ENCODE peak calls at places on chromosomes 2 and 18, in eight cellular contexts. V, P, S, R, O, Q, J and N are unnamed samples.

GRCh38 chr18:3799515-3799914 is 349.5 kb downstream of the TGIF1 start:
- DNase-seq in R (no peak), O (no peak), J (no peak), V (no peak), Q (no peak), P (no peak), S (no peak), N (no peak)

GRCh38 chr2:197079832-197080555 is 153.5 kb upstream of the PGAP1 start:
- DNase-seq in J (no peak), R (no peak), V (no peak), P (peak; percentile 27), S (no peak), Q (no peak), O (no peak), N (no peak)

GRCh38 chr18:35511428-35511827 is 13.7 kb upstream of the INO80C start:
- DNase-seq in P (no peak), O (no peak), S (peak; percentile 21), J (peak; percentile 48), R (no peak), Q (no peak), V (no peak), N (no peak)

GRCh38 chr18:28065031-28065792 is 111.7 kb downstream of the CDH2 start:
- DNase-seq in V (no peak), S (no peak), R (no peak), P (no peak), Q (peak; percentile 16), O (peak; percentile 81), J (no peak), N (no peak)

GRCh38 chr2:138814123-138814883 is 34.1 kb upstream of the NXPH2 start:
- DNase-seq in V (no peak), R (no peak), O (no peak), S (peak; percentile 61), Q (no peak), J (no peak), P (no peak), N (no peak)

GRCh38 chr2:47867205-47867604 is 39.1 kb downstream of the FBXO11 start:
- DNase-seq in P (peak; percentile 57), V (no peak), Q (no peak), J (no peak), S (no peak), R (no peak), O (peak; percentile 39), N (no peak)

GRCh38 chr2:8333177-8333831 is 348.6 kb upstream of the ID2 start:
- DNase-seq in S (peak; percentile 10), O (no peak), J (no peak), Q (no peak), V (no peak), R (no peak), P (no peak), N (no peak)

GRCh38 chr2:159052157-159052561 is 83.7 kb downstream of the TANC1 start:
- DNase-seq in J (no peak), Q (no peak), V (no peak), O (no peak), P (no peak), S (no peak), R (no peak), N (no peak)

GRCh38 chr2:43462866-43463641 is 132.8 kb downstream of the THADA start:
- DNase-seq in R (no peak), Q (no peak), O (no peak), P (no peak), V (no peak), S (no peak), J (no peak), N (no peak)

DNA sequence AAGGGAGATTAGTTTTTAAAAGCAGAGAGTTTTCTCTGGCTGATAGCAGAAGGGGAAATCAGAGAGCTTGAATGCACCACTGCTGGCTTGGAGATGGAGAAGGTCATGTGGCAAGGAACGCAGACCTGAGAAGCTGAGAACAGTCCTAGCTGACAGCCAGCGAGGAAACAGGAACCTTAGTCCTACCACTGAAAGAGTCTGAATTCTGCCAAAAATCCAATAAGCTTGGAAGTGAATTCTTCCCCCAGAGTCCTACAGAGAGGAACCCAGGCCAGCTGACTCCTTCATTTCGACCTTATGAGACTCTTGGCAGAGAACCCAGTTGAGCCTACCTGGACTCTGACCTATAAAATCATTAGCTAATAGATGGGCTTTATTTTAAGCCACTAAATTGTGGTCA is 371.9 kb upstream of the TNP1 start:
- DNase-seq in J (no peak), S (no peak), P (no peak), O (no peak), V (no peak), R (no peak), Q (no peak), N (no peak)
- TF ChIP-seq CTCF in J (no peak), S (no peak), P (no peak), O (no peak), V (no peak), R (no peak), Q (no peak), N (no peak)

GRCh38 chr18:47883771-47884413 is 46.6 kb downstream of the SMAD2 start:
- DNase-seq in J (no peak), S (no peak), R (no peak), P (peak; percentile 25), Q (no peak), V (no peak), O (no peak), N (no peak)
- H3K4me3 ChIP-seq in J (no peak overlapping the region), S (no peak overlapping the region), R (no peak overlapping the region), P (no peak overlapping the region), Q (no peak overlapping the region), V (no peak overlapping the region), O (no peak overlapping the region), N (no peak overlapping the region)

GRCh38 chr18:75066936-75067335 is 142.0 kb downstream of the PTGR3 start:
- DNase-seq in P (no peak), V (no peak), R (no peak), S (no peak), O (no peak), Q (no peak), J (no peak), N (no peak)
- TF ChIP-seq CTCF in P (no peak), V (no peak), R (no peak), S (no peak), O (no peak), Q (no peak), J (no peak), N (no peak)

DNA sequence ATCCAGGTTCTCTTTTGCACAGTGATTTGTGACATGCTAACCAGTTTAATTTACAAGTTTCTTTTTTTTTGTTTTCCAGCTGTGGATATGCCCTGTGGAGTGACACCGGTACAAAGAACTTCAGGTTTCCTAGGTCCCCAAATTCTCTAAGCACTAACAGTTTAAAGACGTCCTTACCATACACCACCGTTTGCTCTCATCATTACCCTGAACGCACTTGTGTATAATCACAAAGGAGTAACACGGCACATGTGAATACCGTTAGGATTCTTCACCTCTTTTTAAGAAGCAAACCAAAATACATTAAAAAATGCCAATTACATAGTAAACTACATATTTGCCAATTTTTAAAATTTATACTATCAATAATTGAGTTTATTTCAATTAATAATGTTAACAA is 833 bp downstream of the LANCL1 start:
- DNase-seq in J (no peak), R (no peak), V (no peak), P (no peak), S (no peak), Q (no peak), O (no peak), N (no peak)
- H3K4me3 ChIP-seq in J (peak overlapping the region; percentile 79), R (peak overlapping the region; percentile 86), V (peak overlapping the region; percentile 81), P (peak overlapping the region; percentile 88), S (peak overlapping the region; percentile 93), Q (peak overlapping the region; percentile 75), O (peak overlapping the region; percentile 81), N (peak overlapping the region; percentile 93)

GRCh38 chr18:31506024-31506742 is 8.2 kb downstream of the DSG2 start:
- DNase-seq in S (no peak), P (no peak), R (no peak), Q (peak; percentile 21), V (no peak), J (no peak), O (no peak), N (no peak)
- TF ChIP-seq CTCF in S (peak; percentile 67), P (peak; percentile 40), R (no peak), Q (peak; percentile 48), V (peak; percentile 57), J (no peak), O (no peak), N (no peak)